ENCODE peak calls at places on chromosomes 4 and X, in ten cellular contexts. One of them, this sample, is unnamed. For H3K4me1, the result is how much of the 10 kb centered on the place peaks cover.

GRCh38 chr4:38591617-38592337 is 72.2 kb upstream of the KLF3 start:
- DNase-seq in heart right ventricle: no peak
- DNase-seq in left lung: no peak
- DNase-seq in right atrium auricular region: no peak
- DNase-seq in heart left ventricle: no peak
- DNase-seq in esophagus muscularis mucosa: no peak
- DNase-seq in right lobe of liver: no peak
- DNase-seq in mammary epithelial cell: peak
- DNase-seq in spleen: no peak
- DNase-seq in fibroblast of lung: no peak
- DNase-seq in this sample: no peak

GRCh38 chrX:123807825-123808416 is 51.9 kb upstream of the XIAP start:
- DNase-seq in heart left ventricle: no peak
- DNase-seq in right lobe of liver: no peak
- DNase-seq in left lung: no peak
- DNase-seq in esophagus muscularis mucosa: no peak
- DNase-seq in fibroblast of lung: peak
- DNase-seq in mammary epithelial cell: no peak
- DNase-seq in spleen: no peak
- DNase-seq in right atrium auricular region: no peak
- DNase-seq in heart right ventricle: no peak
- DNase-seq in this sample: no peak

GRCh38 chr4:184147858-184148799 is 69.5 kb downstream of the ENPP6 start:
- DNase-seq in heart right ventricle: no peak
- DNase-seq in heart left ventricle: no peak
- DNase-seq in mammary epithelial cell: no peak
- DNase-seq in left lung: no peak
- DNase-seq in esophagus muscularis mucosa: no peak
- DNase-seq in right atrium auricular region: no peak
- DNase-seq in spleen: no peak
- DNase-seq in right lobe of liver: no peak
- DNase-seq in fibroblast of lung: peak
- DNase-seq in this sample: no peak

GRCh38 chrX:1378306-1378758 is 13.6 kb downstream of the SLC25A6 start:
- DNase-seq in fibroblast of lung: no peak
- DNase-seq in mammary epithelial cell: no peak
- DNase-seq in right atrium auricular region: no peak
- DNase-seq in heart right ventricle: no peak
- DNase-seq in spleen: no peak
- DNase-seq in esophagus muscularis mucosa: no peak
- DNase-seq in right lobe of liver: no peak
- DNase-seq in left lung: peak
- DNase-seq in heart left ventricle: no peak
- DNase-seq in this sample: no peak

GRCh38 chr4:74230902-74231499 is 73.1 kb downstream of the MTHFD2L start:
- DNase-seq in fibroblast of lung: peak
- DNase-seq in right lobe of liver: no peak
- DNase-seq in left lung: no peak
- DNase-seq in esophagus muscularis mucosa: no peak
- DNase-seq in right atrium auricular region: peak
- DNase-seq in spleen: no peak
- DNase-seq in heart right ventricle: peak
- DNase-seq in heart left ventricle: no peak
- DNase-seq in mammary epithelial cell: peak
- DNase-seq in this sample: no peak

GRCh38 chr4:77194989-77195388 is 38.0 kb downstream of the CCNG2 start:
- DNase-seq in right lobe of liver: no peak
- DNase-seq in heart right ventricle: no peak
- DNase-seq in spleen: no peak
- DNase-seq in mammary epithelial cell: peak
- DNase-seq in left lung: no peak
- DNase-seq in heart left ventricle: no peak
- DNase-seq in esophagus muscularis mucosa: no peak
- DNase-seq in fibroblast of lung: no peak
- DNase-seq in right atrium auricular region: no peak
- DNase-seq in this sample: no peak

GRCh38 chr4:175373031-175373430 is 439.0 kb downstream of the GPM6A start:
- DNase-seq in heart left ventricle: no peak
- DNase-seq in right lobe of liver: no peak
- DNase-seq in mammary epithelial cell: no peak
- DNase-seq in esophagus muscularis mucosa: no peak
- DNase-seq in spleen: no peak
- DNase-seq in right atrium auricular region: no peak
- DNase-seq in left lung: no peak
- DNase-seq in heart right ventricle: no peak
- DNase-seq in fibroblast of lung: peak
- DNase-seq in this sample: no peak

GRCh38 chr4:53959373-53959772 is 105.0 kb downstream of the CHIC2 start:
- DNase-seq in left lung: no peak
- DNase-seq in heart right ventricle: no peak
- DNase-seq in mammary epithelial cell: no peak
- DNase-seq in spleen: no peak
- DNase-seq in right lobe of liver: no peak
- DNase-seq in heart left ventricle: no peak
- DNase-seq in fibroblast of lung: no peak
- DNase-seq in right atrium auricular region: no peak
- DNase-seq in esophagus muscularis mucosa: peak
- DNase-seq in this sample: no peak

GRCh38 chr4:1873776-1874175 is 2.6 kb downstream of the NSD2 start:
- DNase-seq in heart right ventricle: no peak
- DNase-seq in mammary epithelial cell: no peak
- DNase-seq in esophagus muscularis mucosa: no peak
- DNase-seq in fibroblast of lung: no peak
- DNase-seq in spleen: no peak
- DNase-seq in right lobe of liver: no peak
- DNase-seq in heart left ventricle: no peak
- DNase-seq in right atrium auricular region: no peak
- DNase-seq in left lung: no peak
- DNase-seq in this sample: no peak

GRCh38 chrX:20267599-20267923 is 852 bp upstream of the RPS6KA3 start:
- DNase-seq in esophagus muscularis mucosa: no peak
- DNase-seq in right atrium auricular region: no peak
- DNase-seq in heart left ventricle: no peak
- DNase-seq in heart right ventricle: no peak
- DNase-seq in fibroblast of lung: no peak
- DNase-seq in left lung: no peak
- DNase-seq in right lobe of liver: no peak
- DNase-seq in mammary epithelial cell: no peak
- DNase-seq in spleen: no peak
- DNase-seq in this sample: peak

GRCh38 chr4:143270266-143270838 is 66.3 kb upstream of the GAB1 start:
- DNase-seq in right atrium auricular region: no peak
- DNase-seq in mammary epithelial cell: no peak
- DNase-seq in heart right ventricle: no peak
- DNase-seq in spleen: no peak
- DNase-seq in heart left ventricle: no peak
- DNase-seq in esophagus muscularis mucosa: no peak
- DNase-seq in right lobe of liver: no peak
- DNase-seq in fibroblast of lung: no peak
- DNase-seq in left lung: no peak
- DNase-seq in this sample: no peak

GRCh38 chr4:183905081-183905592 is at the start of gene STOX2:
- DNase-seq in right atrium auricular region: peak
- DNase-seq in heart right ventricle: peak
- DNase-seq in esophagus muscularis mucosa: no peak
- DNase-seq in mammary epithelial cell: peak
- DNase-seq in right lobe of liver: peak
- DNase-seq in spleen: peak
- DNase-seq in heart left ventricle: peak
- DNase-seq in left lung: peak
- DNase-seq in fibroblast of lung: peak
- DNase-seq in this sample: peak

GRCh38 chrX:46456125-46456922 is 88.9 kb downstream of the ZNF674 start:
- DNase-seq in fibroblast of lung: no peak
- DNase-seq in heart right ventricle: peak
- DNase-seq in mammary epithelial cell: no peak
- DNase-seq in right lobe of liver: no peak
- DNase-seq in heart left ventricle: peak
- DNase-seq in spleen: no peak
- DNase-seq in right atrium auricular region: no peak
- DNase-seq in esophagus muscularis mucosa: no peak
- DNase-seq in left lung: no peak
- DNase-seq in this sample: no peak

GRCh38 chr4:127251423-127251822 is 381.3 kb upstream of the INTU start:
- DNase-seq in right lobe of liver: no peak
- DNase-seq in left lung: no peak
- DNase-seq in right atrium auricular region: no peak
- DNase-seq in heart right ventricle: no peak
- DNase-seq in fibroblast of lung: peak
- DNase-seq in spleen: no peak
- DNase-seq in esophagus muscularis mucosa: no peak
- DNase-seq in heart left ventricle: no peak
- DNase-seq in mammary epithelial cell: peak
- DNase-seq in this sample: no peak

GRCh38 chr4:146478009-146478408 is 43.7 kb downstream of the SLC10A7 start:
- DNase-seq in heart left ventricle: no peak
- DNase-seq in left lung: no peak
- DNase-seq in esophagus muscularis mucosa: no peak
- DNase-seq in right atrium auricular region: no peak
- DNase-seq in fibroblast of lung: no peak
- DNase-seq in right lobe of liver: no peak
- DNase-seq in spleen: no peak
- DNase-seq in mammary epithelial cell: no peak
- DNase-seq in heart right ventricle: no peak
- DNase-seq in this sample: no peak

GRCh38 chr4:160026720-160027119 is 923.8 kb downstream of the RAPGEF2 start:
- DNase-seq in spleen: no peak
- DNase-seq in heart right ventricle: no peak
- DNase-seq in mammary epithelial cell: peak
- DNase-seq in right atrium auricular region: no peak
- DNase-seq in right lobe of liver: no peak
- DNase-seq in heart left ventricle: no peak
- DNase-seq in esophagus muscularis mucosa: no peak
- DNase-seq in left lung: no peak
- DNase-seq in fibroblast of lung: no peak
- DNase-seq in this sample: peak

GRCh38 chr4:86359944-86360478 is at the start of gene MAPK10:
- DNase-seq in esophagus muscularis mucosa: no peak
- DNase-seq in mammary epithelial cell: peak
- DNase-seq in fibroblast of lung: peak
- DNase-seq in heart left ventricle: peak
- DNase-seq in left lung: no peak
- DNase-seq in right atrium auricular region: peak
- DNase-seq in spleen: peak
- DNase-seq in heart right ventricle: peak
- DNase-seq in right lobe of liver: peak
- DNase-seq in this sample: peak

GRCh38 chr4:41158274-41158673 is 56.1 kb downstream of the APBB2 start:
- DNase-seq in heart right ventricle: no peak
- DNase-seq in right atrium auricular region: no peak
- DNase-seq in spleen: no peak
- DNase-seq in heart left ventricle: no peak
- DNase-seq in right lobe of liver: no peak
- DNase-seq in mammary epithelial cell: no peak
- DNase-seq in left lung: no peak
- DNase-seq in fibroblast of lung: no peak
- DNase-seq in esophagus muscularis mucosa: peak
- DNase-seq in this sample: no peak

GRCh38 chr4:41156574-41156973 is 57.8 kb downstream of the APBB2 start:
- DNase-seq in heart left ventricle: no peak
- DNase-seq in fibroblast of lung: peak
- DNase-seq in heart right ventricle: no peak
- DNase-seq in right atrium auricular region: no peak
- DNase-seq in spleen: no peak
- DNase-seq in esophagus muscularis mucosa: no peak
- DNase-seq in mammary epithelial cell: peak
- DNase-seq in right lobe of liver: no peak
- DNase-seq in left lung: no peak
- DNase-seq in this sample: no peak

GRCh38 chr4:41158756-41159155 is 55.6 kb downstream of the APBB2 start:
- DNase-seq in right lobe of liver: no peak
- DNase-seq in heart left ventricle: no peak
- DNase-seq in spleen: no peak
- DNase-seq in left lung: no peak
- DNase-seq in right atrium auricular region: no peak
- DNase-seq in heart right ventricle: no peak
- DNase-seq in mammary epithelial cell: no peak
- DNase-seq in fibroblast of lung: no peak
- DNase-seq in esophagus muscularis mucosa: peak
- DNase-seq in this sample: no peak

GRCh38 chr4:41155194-41155830 is 59.0 kb downstream of the APBB2 start:
- DNase-seq in right lobe of liver: no peak
- DNase-seq in mammary epithelial cell: no peak
- DNase-seq in heart right ventricle: no peak
- DNase-seq in right atrium auricular region: no peak
- DNase-seq in spleen: no peak
- DNase-seq in esophagus muscularis mucosa: no peak
- DNase-seq in heart left ventricle: no peak
- DNase-seq in fibroblast of lung: peak
- DNase-seq in left lung: no peak
- DNase-seq in this sample: no peak

GRCh38 chr4:41157009-41157408 is 57.3 kb downstream of the APBB2 start:
- DNase-seq in esophagus muscularis mucosa: no peak
- DNase-seq in right atrium auricular region: no peak
- DNase-seq in spleen: no peak
- DNase-seq in mammary epithelial cell: no peak
- DNase-seq in heart right ventricle: no peak
- DNase-seq in right lobe of liver: no peak
- DNase-seq in fibroblast of lung: no peak
- DNase-seq in heart left ventricle: no peak
- DNase-seq in left lung: no peak
- DNase-seq in this sample: peak
- H3K27ac ChIP-seq in esophagus muscularis mucosa: no peak
- H3K27ac ChIP-seq in right atrium auricular region: no peak
- H3K27ac ChIP-seq in spleen: no peak
- H3K27ac ChIP-seq in mammary epithelial cell: no peak
- H3K27ac ChIP-seq in heart right ventricle: no peak
- H3K27ac ChIP-seq in right lobe of liver: no peak
- H3K27ac ChIP-seq in fibroblast of lung: no peak
- H3K27ac ChIP-seq in heart left ventricle: no peak
- H3K27ac ChIP-seq in left lung: no peak
- H3K27ac ChIP-seq in this sample: no peak

GRCh38 chrX:17553451-17553850 is 178.5 kb downstream of the NHS start:
- DNase-seq in right lobe of liver: no peak
- DNase-seq in right atrium auricular region: no peak
- DNase-seq in esophagus muscularis mucosa: no peak
- DNase-seq in left lung: no peak
- DNase-seq in spleen: no peak
- DNase-seq in mammary epithelial cell: peak
- DNase-seq in fibroblast of lung: peak
- DNase-seq in heart right ventricle: no peak
- DNase-seq in heart left ventricle: no peak
- DNase-seq in this sample: no peak
- TF ChIP-seq CTCF in right lobe of liver: no peak
- TF ChIP-seq CTCF in right atrium auricular region: no peak
- TF ChIP-seq CTCF in esophagus muscularis mucosa: no peak
- TF ChIP-seq CTCF in left lung: no peak
- TF ChIP-seq CTCF in spleen: no peak
- TF ChIP-seq CTCF in mammary epithelial cell: no peak
- TF ChIP-seq CTCF in fibroblast of lung: no peak
- TF ChIP-seq CTCF in heart right ventricle: no peak
- TF ChIP-seq CTCF in heart left ventricle: no peak
- TF ChIP-seq CTCF in this sample: no peak

GRCh38 chr4:4659871-4660651 is 118.2 kb upstream of the STX18 start:
- DNase-seq in mammary epithelial cell: peak
- DNase-seq in spleen: no peak
- DNase-seq in heart left ventricle: no peak
- DNase-seq in right lobe of liver: no peak
- DNase-seq in right atrium auricular region: no peak
- DNase-seq in left lung: no peak
- DNase-seq in heart right ventricle: no peak
- DNase-seq in fibroblast of lung: peak
- DNase-seq in esophagus muscularis mucosa: no peak
- DNase-seq in this sample: no peak
- H3K4me1 ChIP-seq in mammary epithelial cell: under half
- H3K4me1 ChIP-seq in spleen: under half
- H3K4me1 ChIP-seq in heart left ventricle: under half
- H3K4me1 ChIP-seq in right lobe of liver: under half
- H3K4me1 ChIP-seq in right atrium auricular region: under half
- H3K4me1 ChIP-seq in left lung: under half
- H3K4me1 ChIP-seq in heart right ventricle: under half
- H3K4me1 ChIP-seq in fibroblast of lung: under half
- H3K4me1 ChIP-seq in esophagus muscularis mucosa: under half
- H3K4me1 ChIP-seq in this sample: under half

GRCh38 chrX:30253257-30253656 is 6.3 kb downstream of the MAGEB1 start:
- DNase-seq in mammary epithelial cell: no peak
- DNase-seq in left lung: no peak
- DNase-seq in spleen: no peak
- DNase-seq in heart right ventricle: no peak
- DNase-seq in heart left ventricle: no peak
- DNase-seq in fibroblast of lung: no peak
- DNase-seq in esophagus muscularis mucosa: no peak
- DNase-seq in right lobe of liver: no peak
- DNase-seq in right atrium auricular region: no peak
- DNase-seq in this sample: no peak
- H3K27ac ChIP-seq in mammary epithelial cell: no peak
- H3K27ac ChIP-seq in left lung: no peak
- H3K27ac ChIP-seq in spleen: no peak
- H3K27ac ChIP-seq in heart right ventricle: no peak
- H3K27ac ChIP-seq in heart left ventricle: no peak
- H3K27ac ChIP-seq in fibroblast of lung: no peak
- H3K27ac ChIP-seq in esophagus muscularis mucosa: no peak
- H3K27ac ChIP-seq in right lobe of liver: no peak
- H3K27ac ChIP-seq in right atrium auricular region: no peak
- H3K27ac ChIP-seq in this sample: no peak